ENCODE peak calls at places on chromosome 14, in eight cellular contexts. One of them, this sample, is unnamed.

GRCh38 chr14:77140343-77140936 is 1.2 kb downstream of the ZDHHC22 start:
- DNase-seq in heart right ventricle: no peak
- DNase-seq in cardiac muscle cell: no peak
- DNase-seq in fibroblast of the aortic adventitia: no peak
- DNase-seq in thoracic aorta: no peak
- DNase-seq in AG09309: no peak
- DNase-seq in AG04449: no peak
- DNase-seq in Caco-2: no peak
- DNase-seq in this sample: no peak

GRCh38 chr14:20755037-20755436 is 9.3 kb downstream of the EDDM3A start:
- DNase-seq in cardiac muscle cell: no peak
- DNase-seq in fibroblast of the aortic adventitia: no peak
- DNase-seq in AG09309: no peak
- DNase-seq in thoracic aorta: no peak
- DNase-seq in heart right ventricle: no peak
- DNase-seq in Caco-2: no peak
- DNase-seq in AG04449: no peak
- DNase-seq in this sample: no peak

GRCh38 chr14:103859416-103860202 is 12.2 kb upstream of the PPP1R13B start:
- DNase-seq in AG09309: no peak
- DNase-seq in cardiac muscle cell: no peak
- DNase-seq in fibroblast of the aortic adventitia: no peak
- DNase-seq in thoracic aorta: no peak
- DNase-seq in Caco-2: no peak
- DNase-seq in AG04449: no peak
- DNase-seq in heart right ventricle: no peak
- DNase-seq in this sample: no peak

GRCh38 chr14:105473677-105474477 is 744 bp upstream of the CRIP2 start:
- DNase-seq in cardiac muscle cell: peak
- DNase-seq in heart right ventricle: peak
- DNase-seq in AG04449: no peak
- DNase-seq in Caco-2: peak
- DNase-seq in fibroblast of the aortic adventitia: peak
- DNase-seq in AG09309: peak
- DNase-seq in thoracic aorta: peak
- DNase-seq in this sample: peak

GRCh38 chr14:68771631-68772030 is 21.2 kb downstream of the ZFP36L1 start:
- DNase-seq in thoracic aorta: no peak
- DNase-seq in Caco-2: no peak
- DNase-seq in fibroblast of the aortic adventitia: no peak
- DNase-seq in heart right ventricle: peak
- DNase-seq in AG04449: no peak
- DNase-seq in AG09309: no peak
- DNase-seq in cardiac muscle cell: no peak
- DNase-seq in this sample: peak

GRCh38 chr14:99128185-99128584 is 143.8 kb downstream of the BCL11B start:
- DNase-seq in cardiac muscle cell: no peak
- DNase-seq in thoracic aorta: no peak
- DNase-seq in AG04449: no peak
- DNase-seq in heart right ventricle: no peak
- DNase-seq in AG09309: no peak
- DNase-seq in fibroblast of the aortic adventitia: no peak
- DNase-seq in Caco-2: no peak
- DNase-seq in this sample: no peak

GRCh38 chr14:50773632-50774541 is 57.1 kb downstream of the NIN start:
- DNase-seq in thoracic aorta: no peak
- DNase-seq in Caco-2: peak
- DNase-seq in AG09309: no peak
- DNase-seq in AG04449: no peak
- DNase-seq in fibroblast of the aortic adventitia: peak
- DNase-seq in heart right ventricle: no peak
- DNase-seq in cardiac muscle cell: peak
- DNase-seq in this sample: no peak

GRCh38 chr14:76354310-76354709 is 21.6 kb upstream of the ESRRB start:
- DNase-seq in thoracic aorta: no peak
- DNase-seq in heart right ventricle: no peak
- DNase-seq in cardiac muscle cell: no peak
- DNase-seq in Caco-2: no peak
- DNase-seq in AG04449: no peak
- DNase-seq in fibroblast of the aortic adventitia: no peak
- DNase-seq in AG09309: no peak
- DNase-seq in this sample: no peak

GRCh38 chr14:105475916-105476845 is 1.6 kb downstream of the CRIP2 start:
- DNase-seq in thoracic aorta: no peak
- DNase-seq in cardiac muscle cell: no peak
- DNase-seq in Caco-2: no peak
- DNase-seq in AG04449: no peak
- DNase-seq in fibroblast of the aortic adventitia: peak
- DNase-seq in AG09309: no peak
- DNase-seq in heart right ventricle: peak
- DNase-seq in this sample: no peak

GRCh38 chr14:71905860-71906259 is 26.4 kb upstream of the RGS6 start:
- DNase-seq in heart right ventricle: no peak
- DNase-seq in AG09309: no peak
- DNase-seq in Caco-2: no peak
- DNase-seq in cardiac muscle cell: no peak
- DNase-seq in fibroblast of the aortic adventitia: no peak
- DNase-seq in AG04449: no peak
- DNase-seq in thoracic aorta: no peak
- DNase-seq in this sample: no peak

GRCh38 chr14:58942516-58942915 is 246.0 kb upstream of the DAAM1 start:
- DNase-seq in heart right ventricle: no peak
- DNase-seq in thoracic aorta: no peak
- DNase-seq in AG04449: no peak
- DNase-seq in AG09309: no peak
- DNase-seq in Caco-2: no peak
- DNase-seq in fibroblast of the aortic adventitia: peak
- DNase-seq in cardiac muscle cell: peak
- DNase-seq in this sample: no peak

GRCh38 chr14:69910871-69911270 is 31.7 kb downstream of the SMOC1 start:
- DNase-seq in cardiac muscle cell: no peak
- DNase-seq in fibroblast of the aortic adventitia: no peak
- DNase-seq in AG09309: no peak
- DNase-seq in AG04449: no peak
- DNase-seq in thoracic aorta: no peak
- DNase-seq in heart right ventricle: no peak
- DNase-seq in Caco-2: no peak
- DNase-seq in this sample: no peak

GRCh38 chr14:76726551-76726961 is 34.7 kb upstream of the VASH1 start:
- DNase-seq in thoracic aorta: no peak
- DNase-seq in AG04449: no peak
- DNase-seq in cardiac muscle cell: no peak
- DNase-seq in fibroblast of the aortic adventitia: no peak
- DNase-seq in Caco-2: no peak
- DNase-seq in heart right ventricle: peak
- DNase-seq in AG09309: no peak
- DNase-seq in this sample: no peak

DNA sequence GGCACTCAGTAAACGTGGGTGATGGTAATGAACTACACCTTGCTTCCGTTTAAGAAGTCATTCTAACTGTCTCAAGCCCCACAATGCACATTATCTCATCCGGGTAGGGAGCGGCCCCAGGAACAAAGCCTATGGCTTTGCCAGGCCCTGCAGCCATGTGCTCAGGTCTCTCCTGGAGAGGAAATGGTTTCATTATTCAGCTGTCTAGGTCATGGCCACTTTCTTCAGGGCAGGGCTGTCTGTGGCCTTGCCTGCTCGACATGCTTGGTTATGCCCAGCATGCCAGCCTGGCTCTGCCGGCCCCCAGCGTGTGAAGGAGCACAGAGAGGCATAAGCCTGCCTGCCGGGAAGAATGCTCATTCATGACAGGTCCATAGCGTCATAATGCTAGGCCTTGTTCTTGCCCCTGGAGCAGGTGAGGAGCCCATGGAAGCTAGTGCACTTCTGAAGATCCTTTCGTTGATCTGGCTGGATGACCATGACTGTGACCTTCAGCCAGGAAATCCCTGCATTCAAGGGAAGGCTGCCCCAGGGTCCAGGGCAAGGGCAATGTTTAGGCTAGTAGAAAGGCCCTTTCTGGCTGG is 26.3 kb upstream of the FOS start:
- DNase-seq in AG04449: no peak
- DNase-seq in Caco-2: no peak
- DNase-seq in heart right ventricle: no peak
- DNase-seq in AG09309: no peak
- DNase-seq in fibroblast of the aortic adventitia: no peak
- DNase-seq in cardiac muscle cell: no peak
- DNase-seq in thoracic aorta: no peak
- DNase-seq in this sample: peak
- TF ChIP-seq CTCF in AG04449: no peak
- TF ChIP-seq CTCF in Caco-2: no peak
- TF ChIP-seq CTCF in heart right ventricle: no peak
- TF ChIP-seq CTCF in AG09309: no peak
- TF ChIP-seq CTCF in fibroblast of the aortic adventitia: no peak
- TF ChIP-seq CTCF in cardiac muscle cell: no peak
- TF ChIP-seq CTCF in thoracic aorta: no peak
- TF ChIP-seq CTCF in this sample: no peak

GRCh38 chr14:101950100-101950499 is 14.3 kb upstream of the DYNC1H1 start:
- DNase-seq in heart right ventricle: no peak
- DNase-seq in cardiac muscle cell: no peak
- DNase-seq in AG09309: no peak
- DNase-seq in Caco-2: no peak
- DNase-seq in fibroblast of the aortic adventitia: no peak
- DNase-seq in AG04449: no peak
- DNase-seq in thoracic aorta: no peak
- DNase-seq in this sample: no peak
- H3K4me3 ChIP-seq in heart right ventricle: no peak
- H3K4me3 ChIP-seq in cardiac muscle cell: no peak
- H3K4me3 ChIP-seq in AG09309: no peak
- H3K4me3 ChIP-seq in Caco-2: no peak
- H3K4me3 ChIP-seq in fibroblast of the aortic adventitia: no peak
- H3K4me3 ChIP-seq in AG04449: no peak
- H3K4me3 ChIP-seq in thoracic aorta: no peak
- H3K4me3 ChIP-seq in this sample: no peak

DNA sequence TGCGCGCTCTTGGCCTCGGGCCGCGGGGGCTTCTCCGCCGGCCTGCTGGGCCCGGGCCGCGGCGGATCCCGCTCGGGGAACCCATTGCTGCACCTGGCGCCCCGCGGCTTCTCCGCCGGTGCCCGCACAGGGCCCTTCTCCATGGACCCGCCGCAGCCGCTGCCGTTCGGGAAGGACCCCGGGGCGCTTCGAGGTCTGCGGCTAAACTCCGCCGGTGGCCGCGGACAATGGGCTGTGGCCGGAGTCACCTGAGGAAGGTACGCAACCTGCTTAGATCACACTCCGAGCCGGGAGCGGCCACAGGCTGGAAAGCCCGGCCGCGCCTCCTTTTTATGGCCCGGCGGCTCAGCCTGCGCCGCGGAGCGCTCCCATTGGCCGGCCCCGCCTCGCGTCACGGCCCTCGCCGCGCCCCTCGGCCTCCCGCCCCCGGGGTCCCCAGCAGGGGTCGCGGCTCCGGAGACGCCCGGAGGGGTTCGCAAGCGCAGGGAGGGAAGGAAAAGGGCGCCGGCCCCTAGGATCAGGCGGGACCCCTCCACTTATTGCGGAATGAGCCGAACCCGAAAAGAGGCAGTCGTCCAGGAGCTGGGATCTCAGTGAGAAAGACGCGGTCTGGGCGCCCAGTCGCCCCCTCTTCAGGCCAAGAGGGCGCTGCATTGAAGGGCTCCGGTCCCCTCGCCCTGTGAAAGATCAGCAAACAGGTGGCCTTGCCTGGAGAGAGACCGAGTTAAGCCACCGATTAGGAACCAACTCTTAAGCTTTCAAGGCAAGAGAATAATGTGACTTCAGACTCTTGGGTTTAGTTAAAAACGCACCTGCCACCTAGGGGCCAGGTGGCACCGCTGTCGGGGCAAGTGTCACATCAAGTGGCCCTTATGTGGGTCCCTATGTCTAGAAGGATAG is at the start of gene GCH1:
- DNase-seq in thoracic aorta: no peak
- DNase-seq in AG04449: no peak
- DNase-seq in cardiac muscle cell: peak
- DNase-seq in AG09309: no peak
- DNase-seq in heart right ventricle: peak
- DNase-seq in fibroblast of the aortic adventitia: peak
- DNase-seq in Caco-2: peak
- DNase-seq in this sample: peak
- TF ChIP-seq CTCF in thoracic aorta: no peak
- TF ChIP-seq CTCF in AG04449: peak
- TF ChIP-seq CTCF in cardiac muscle cell: peak
- TF ChIP-seq CTCF in AG09309: peak
- TF ChIP-seq CTCF in heart right ventricle: peak
- TF ChIP-seq CTCF in fibroblast of the aortic adventitia: peak
- TF ChIP-seq CTCF in Caco-2: peak
- TF ChIP-seq CTCF in this sample: peak

GRCh38 chr14:36514278-36515104 is 5.5 kb downstream of the NKX2-1 start:
- DNase-seq in heart right ventricle: no peak
- DNase-seq in Caco-2: no peak
- DNase-seq in AG04449: no peak
- DNase-seq in AG09309: no peak
- DNase-seq in cardiac muscle cell: no peak
- DNase-seq in fibroblast of the aortic adventitia: no peak
- DNase-seq in thoracic aorta: no peak
- DNase-seq in this sample: peak
- H3K4me3 ChIP-seq in heart right ventricle: no peak
- H3K4me3 ChIP-seq in Caco-2: no peak
- H3K4me3 ChIP-seq in AG04449: no peak
- H3K4me3 ChIP-seq in AG09309: no peak
- H3K4me3 ChIP-seq in cardiac muscle cell: no peak
- H3K4me3 ChIP-seq in fibroblast of the aortic adventitia: no peak
- H3K4me3 ChIP-seq in thoracic aorta: no peak
- H3K4me3 ChIP-seq in this sample: peak

GRCh38 chr14:53020193-53020932 is 69.5 kb upstream of the FERMT2 start:
- DNase-seq in heart right ventricle: no peak
- DNase-seq in fibroblast of the aortic adventitia: no peak
- DNase-seq in thoracic aorta: no peak
- DNase-seq in AG04449: no peak
- DNase-seq in Caco-2: no peak
- DNase-seq in AG09309: no peak
- DNase-seq in cardiac muscle cell: no peak
- DNase-seq in this sample: no peak
- TF ChIP-seq CTCF in heart right ventricle: no peak
- TF ChIP-seq CTCF in fibroblast of the aortic adventitia: no peak
- TF ChIP-seq CTCF in thoracic aorta: no peak
- TF ChIP-seq CTCF in AG04449: no peak
- TF ChIP-seq CTCF in Caco-2: no peak
- TF ChIP-seq CTCF in AG09309: no peak
- TF ChIP-seq CTCF in cardiac muscle cell: no peak
- TF ChIP-seq CTCF in this sample: no peak